ENCODE peak calls at places on chromosomes 6 and 20, in five cellular contexts. V is HTR-8/SVneo, X is transverse colon, I is T-helper 1 cell, C is iPS DF 6.9. E is an unnamed sample.
A peak's percentile ranks its signal among the peaks of the same experiment; 100 is the strongest.

GRCh38 chr6:77038801-77039200 is 424.5 kb downstream of the HTR1B start:
- DNase-seq in V (no peak), X (no peak), I (no peak), C (no peak), E (no peak)

GRCh38 chr6:106156863-106157262 is 70.7 kb downstream of the PRDM1 start:
- DNase-seq in V (no peak), X (no peak), I (no peak), C (no peak), E (no peak)

GRCh38 chr6:132764370-132764769 is 6.7 kb upstream of the VNN2 start:
- DNase-seq in V (peak; percentile 41), X (no peak), I (no peak), C (no peak), E (no peak)

GRCh38 chr6:37608587-37608986 is 89.1 kb downstream of the MDGA1 start:
- DNase-seq in V (no peak), X (no peak), I (no peak), C (no peak), E (no peak)

GRCh38 chr6:41278699-41279405 is 7.6 kb downstream of the TREM1 start:
- DNase-seq in V (peak; percentile 45), X (peak; percentile 63), I (no peak), C (peak; percentile 78), E (peak; percentile 60)

GRCh38 chr6:32815996-32816395 is 806 bp downstream of the HLA-DOB start:
- DNase-seq in V (no peak), X (no peak), I (no peak), C (no peak), E (no peak)

GRCh38 chr6:84804720-84805119 is 40.3 kb upstream of the TBX18 start:
- DNase-seq in V (no peak), X (no peak), I (no peak), C (no peak), E (no peak)

GRCh38 chr20:62668441-62669027 is 26.2 kb downstream of the SLCO4A1 start:
- DNase-seq in V (peak; percentile 99), X (peak; percentile 81), I (no peak), C (peak; percentile 45), E (peak; percentile 34)

GRCh38 chr20:33075281-33075680 is 4.2 kb upstream of the BPIFB4 start:
- DNase-seq in V (no peak), X (no peak), I (no peak), C (no peak), E (no peak)

GRCh38 chr6:166029506-166029905 is 138.1 kb downstream of the TBXT start:
- DNase-seq in V (no peak), X (no peak), I (no peak), C (no peak), E (no peak)

GRCh38 chr6:41723178-41723935 is 12.1 kb downstream of the TFEB start:
- DNase-seq in V (peak; percentile 94), X (peak; percentile 70), I (no peak), C (no peak), E (no peak)

GRCh38 chr20:49054032-49054643 is 8.0 kb downstream of the CSE1L start:
- DNase-seq in V (no peak), X (no peak), I (no peak), C (no peak), E (no peak)

GRCh38 chr20:48015136-48015925 is 230.1 kb upstream of the SULF2 start:
- DNase-seq in V (no peak), X (no peak), I (no peak), C (no peak), E (no peak)

GRCh38 chr6:134402372-134402984 is 84.6 kb upstream of the SGK1 start:
- DNase-seq in V (no peak), X (no peak), I (no peak), C (no peak), E (no peak)

GRCh38 chr20:38139919-38140753 is 24.9 kb downstream of the TGM2 start:
- DNase-seq in V (peak; percentile 86), X (peak; percentile 47), I (no peak), C (no peak), E (no peak)

GRCh38 chr6:23659125-23659524 is 466.9 kb upstream of the NRSN1 start:
- DNase-seq in V (peak; percentile 4), X (peak; percentile 23), I (no peak), C (peak; percentile 22), E (no peak)

GRCh38 chr6:1256435-1257008 is 55.4 kb upstream of the FOXQ1 start:
- DNase-seq in V (no peak), X (no peak), I (no peak), C (no peak), E (no peak)

GRCh38 chr20:32727663-32728062 is 15.6 kb downstream of the COMMD7 start:
- DNase-seq in V (no peak), X (no peak), I (no peak), C (no peak), E (no peak)

GRCh38 chr6:83429857-83430605 is 820 bp downstream of the ME1 start:
- DNase-seq in V (peak; percentile 21), X (peak; percentile 15), I (no peak), C (no peak), E (no peak)

GRCh38 chr6:157985378-157986155 is 3.9 kb downstream of the SYNJ2 start:
- DNase-seq in V (no peak), X (no peak), I (no peak), C (no peak), E (no peak)

GRCh38 chr6:104599821-104600658 is 259.7 kb downstream of the HACE1 start:
- DNase-seq in V (no peak), X (no peak), I (no peak), C (no peak), E (no peak)

GRCh38 chr6:153001767-153002612 is 519 bp downstream of the MTRF1L start:
- DNase-seq in V (no peak), X (peak; percentile 10), I (no peak), C (no peak), E (no peak)

GRCh38 chr6:18323935-18324707 is 59.8 kb upstream of the DEK start:
- DNase-seq in V (peak; percentile 63), X (no peak), I (no peak), C (peak; percentile 7), E (peak; percentile 8)

GRCh38 chr6:41283597-41283996 is 2.9 kb downstream of the TREM1 start:
- DNase-seq in V (no peak), X (no peak), I (no peak), C (no peak), E (no peak)

GRCh38 chr6:44676826-44677433 is 289.4 kb downstream of the CDC5L start:
- DNase-seq in V (no peak), X (no peak), I (no peak), C (no peak), E (no peak)

GRCh38 chr6:90753820-90754604 is 167.1 kb upstream of the MAP3K7 start:
- DNase-seq in V (no peak), X (no peak), I (no peak), C (no peak), E (no peak)

GRCh38 chr6:2028457-2029038 is 216.9 kb downstream of the GMDS start:
- DNase-seq in V (no peak), X (no peak), I (no peak), C (no peak), E (no peak)

GRCh38 chr6:27260836-27261375 is 13.4 kb downstream of the PRSS16 start:
- DNase-seq in V (no peak), X (no peak), I (no peak), C (no peak), E (no peak)

GRCh38 chr6:126447367-126447766 is 107.5 kb downstream of the CENPW start:
- DNase-seq in V (no peak), X (no peak), I (no peak), C (no peak), E (no peak)

GRCh38 chr6:31356216-31356945 is 598 bp downstream of the HLA-B start:
- DNase-seq in V (no peak), X (peak; percentile 64), I (no peak), C (no peak), E (peak; percentile 51)

GRCh38 chr20:36167826-36168634 is 13.5 kb downstream of the EPB41L1 start:
- DNase-seq in V (peak; percentile 38), X (no peak), I (no peak), C (no peak), E (no peak)

GRCh38 chr20:38663660-38664059 is 60.6 kb upstream of the SLC32A1 start:
- DNase-seq in V (no peak), X (no peak), I (no peak), C (no peak), E (no peak)

GRCh38 chr6:158744986-158745430 is 74.2 kb downstream of the EZR start:
- DNase-seq in V (no peak), X (no peak), I (no peak), C (no peak), E (no peak)